ENCODE peak calls at places on chromosomes 2 and 18, in five cellular contexts. G, D, A, F and Y are unnamed samples.

GRCh38 chr2:232893834-232894233 is 23.8 kb downstream of the SNORC start:
- DNase-seq in G (no peak), D (no peak), A (no peak), F (no peak), Y (peak; percentile 54)

GRCh38 chr2:25161055-25161781 is 7.2 kb downstream of the POMC start:
- DNase-seq in A (peak; percentile 51), F (no peak), G (peak; percentile 79), D (no peak), Y (peak; percentile 79)

GRCh38 chr18:74529811-74530583 is 4.3 kb upstream of the CNDP1 start:
- DNase-seq in G (peak; percentile 52), D (no peak), F (no peak), A (no peak), Y (peak; percentile 32)

GRCh38 chr2:70570041-70570661 is 16.5 kb upstream of the TGFA start:
- DNase-seq in G (no peak), D (no peak), A (no peak), F (no peak), Y (peak; percentile 57)

GRCh38 chr18:28015671-28016070 is 161.3 kb downstream of the CDH2 start:
- DNase-seq in F (no peak), A (no peak), D (no peak), G (no peak), Y (no peak)

GRCh38 chr18:30999887-31000628 is 42.5 kb downstream of the DSC3 start:
- DNase-seq in G (no peak), D (no peak), A (no peak), F (no peak), Y (no peak)

GRCh38 chr2:123415678-123416077 is 609.4 kb upstream of the CNTNAP5 start:
- DNase-seq in G (no peak), A (no peak), F (no peak), D (no peak), Y (no peak)

GRCh38 chr18:23752796-23753195 is 63.5 kb downstream of the LAMA3 start:
- DNase-seq in A (no peak), G (no peak), D (no peak), F (no peak), Y (no peak)

GRCh38 chr2:46991985-46992384 is 76.4 kb upstream of the MCFD2 start:
- DNase-seq in A (no peak), G (no peak), D (no peak), F (no peak), Y (no peak)

GRCh38 chr2:32863803-32864202 is 83.0 kb upstream of the LTBP1 start:
- DNase-seq in G (no peak), F (no peak), A (no peak), D (no peak), Y (no peak)

GRCh38 chr2:233165895-233166661 is 85.4 kb upstream of the ATG16L1 start:
- DNase-seq in D (no peak), F (peak; percentile 36), A (no peak), G (peak; percentile 71), Y (no peak)

GRCh38 chr2:231189571-231190495 is 8.6 kb upstream of the ARMC9 start:
- DNase-seq in A (peak; percentile 78), F (no peak), D (no peak), G (peak; percentile 79), Y (peak; percentile 47)

GRCh38 chr2:20304411-20304810 is 46.2 kb downstream of the PUM2 start:
- DNase-seq in G (no peak), F (no peak), A (no peak), D (no peak), Y (no peak)

GRCh38 chr2:190477563-190478454 is 56.7 kb downstream of the NEMP2 start:
- DNase-seq in A (no peak), G (no peak), D (no peak), F (no peak), Y (no peak)

GRCh38 chr2:152037711-152038110 is 61.1 kb downstream of the CACNB4 start:
- DNase-seq in G (peak; percentile 85), D (no peak), A (peak; percentile 71), F (no peak), Y (no peak)

GRCh38 chr2:57937456-57937855 is 109.2 kb upstream of the VRK2 start:
- DNase-seq in F (no peak), D (no peak), A (no peak), G (no peak), Y (no peak)

GRCh38 chr2:73291461-73292315 is 1.7 kb downstream of the EGR4 start:
- DNase-seq in A (no peak), F (peak; percentile 94), D (peak; percentile 17), G (no peak), Y (peak; percentile 96)

GRCh38 chr2:3475771-3476170 is 43.6 kb downstream of the ADI1 start:
- DNase-seq in D (no peak), G (no peak), A (no peak), F (no peak), Y (no peak)

GRCh38 chr18:73924836-73925235 is 222.8 kb downstream of the FBXO15 start:
- DNase-seq in F (no peak), A (no peak), G (no peak), D (no peak), Y (no peak)

GRCh38 chr2:210548878-210549384 is 7.5 kb upstream of the CPS1 start:
- DNase-seq in A (no peak), F (no peak), G (no peak), D (no peak), Y (no peak)

DNA sequence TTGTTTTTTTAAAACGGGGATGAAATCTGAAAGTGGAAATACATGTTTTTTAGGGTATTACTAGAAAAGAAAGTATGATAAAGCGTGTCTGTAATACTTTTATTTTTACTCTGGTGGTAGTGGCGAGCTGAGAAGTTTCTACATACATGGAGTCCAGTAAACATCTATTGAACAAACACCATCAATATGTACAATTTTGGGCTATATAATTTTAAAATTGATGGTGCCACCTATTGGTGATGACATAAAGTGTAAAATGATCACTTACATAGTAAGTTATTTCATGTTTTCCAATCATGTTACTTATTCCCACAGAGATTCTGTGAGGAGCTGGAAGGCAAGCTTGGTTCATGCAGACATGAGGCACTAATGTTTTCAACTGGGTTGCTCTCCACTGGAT is 31.5 kb upstream of the NFE2L2 start:
- DNase-seq in G (no peak), A (no peak), D (no peak), F (peak; percentile 14), Y (no peak)
- H3K4me3 ChIP-seq in G (no peak overlapping the region), A (no peak overlapping the region), D (no peak overlapping the region), F (no peak overlapping the region), Y (no peak overlapping the region)

DNA sequence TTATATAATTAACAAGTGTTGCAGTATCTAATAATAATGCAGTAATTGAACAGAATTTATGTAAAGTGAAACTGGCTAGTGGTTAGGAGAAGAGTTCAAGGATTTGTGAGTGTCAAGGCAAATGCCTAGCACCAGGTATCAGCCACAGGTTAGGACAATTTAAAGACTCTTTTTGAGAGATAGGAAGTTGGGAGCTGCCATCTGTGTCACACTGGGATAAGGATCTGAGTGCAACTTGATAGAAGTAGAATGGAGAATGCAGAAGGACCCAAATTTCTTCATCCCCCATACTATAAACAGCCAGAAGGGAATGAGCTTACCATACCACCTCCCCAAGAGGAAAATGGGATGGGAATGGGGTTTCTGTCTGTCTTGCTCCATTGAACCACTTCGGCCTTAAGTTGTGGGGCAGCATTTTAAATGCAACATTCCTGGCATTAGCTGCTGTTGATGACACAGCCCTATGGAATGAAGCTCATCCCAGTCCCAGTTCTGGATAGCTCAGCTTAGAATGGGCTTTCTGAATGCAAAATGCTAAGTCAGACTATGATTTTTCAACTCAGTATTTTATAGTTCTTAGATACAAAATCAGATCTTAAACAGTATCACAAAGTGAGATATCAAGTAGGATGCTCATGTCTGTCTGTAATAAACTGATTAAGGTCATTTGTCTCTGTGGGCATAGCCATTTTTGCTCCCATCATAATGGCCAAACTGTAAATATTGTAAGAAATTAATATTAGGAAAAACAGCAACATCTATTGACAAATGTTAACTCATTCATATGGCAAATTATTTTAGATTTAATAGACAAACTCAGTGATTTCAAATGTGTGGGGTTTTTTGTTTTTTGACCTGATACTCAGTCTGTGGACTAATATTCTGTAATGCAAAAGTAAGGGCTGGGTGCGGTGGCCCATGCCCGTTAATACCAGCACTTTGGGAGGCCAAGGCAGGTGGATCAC is 44.0 kb downstream of the GPR155 start:
- DNase-seq in A (no peak), D (no peak), G (no peak), F (no peak), Y (no peak)
- H3K36me3 ChIP-seq in A (no peaks in the 10 kb centered on the region), D (no peaks in the 10 kb centered on the region), G (peaks cover 32% of the 10 kb centered on the region), F (peaks cover 2% of the 10 kb centered on the region), Y (no peaks in the 10 kb centered on the region)

GRCh38 chr2:176646033-176646615 is 376.9 kb downstream of the MTX2 start:
- DNase-seq in G (no peak), D (no peak), A (no peak), F (no peak), Y (no peak)

GRCh38 chr2:176648691-176649297 is 379.6 kb downstream of the MTX2 start:
- DNase-seq in D (no peak), A (no peak), F (no peak), G (no peak), Y (no peak)

GRCh38 chr2:176643711-176644110 is 374.5 kb downstream of the MTX2 start:
- DNase-seq in G (peak; percentile 69), A (no peak), D (no peak), F (peak; percentile 62), Y (peak; percentile 39)

GRCh38 chr2:176647325-176648155 is 378.3 kb downstream of the MTX2 start:
- DNase-seq in G (no peak), A (no peak), D (no peak), F (no peak), Y (no peak)

DNA sequence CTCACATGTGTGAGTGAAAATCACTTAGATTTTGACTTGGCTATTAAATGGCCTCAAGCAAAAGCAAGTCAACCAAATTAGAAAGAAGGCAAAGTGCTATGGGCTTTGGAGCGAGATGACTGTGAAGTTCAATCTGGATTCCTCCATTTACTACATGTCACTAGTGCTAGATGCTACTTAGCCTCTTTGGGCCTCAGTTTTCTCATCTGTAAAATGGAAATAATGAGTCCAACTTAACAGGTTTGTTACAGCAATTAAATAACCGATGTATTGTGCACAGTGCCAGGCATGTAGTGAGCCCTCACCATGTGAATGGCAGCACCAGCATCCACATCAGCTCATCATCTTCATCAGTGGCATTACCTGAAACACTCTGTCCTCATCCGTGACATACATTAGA is 376.3 kb downstream of the MTX2 start:
- DNase-seq in F (no peak), A (no peak), D (no peak), G (no peak), Y (no peak)
- H3K27me3 ChIP-seq in F (no peaks in the 10 kb centered on the region), A (no peaks in the 10 kb centered on the region), D (peaks cover 67% of the 10 kb centered on the region), G (peaks cover 9% of the 10 kb centered on the region), Y (peaks cover 10% of the 10 kb centered on the region)

GRCh38 chr2:239319261-239319661 is 81.6 kb downstream of the HDAC4 start:
- DNase-seq in A (peak; percentile 61), D (peak; percentile 23), F (no peak), G (peak; percentile 82), Y (no peak)
- H3K4me3 ChIP-seq in A (peak overlapping the region; percentile 34), D (no peak overlapping the region), F (no peak overlapping the region), G (peak overlapping the region; percentile 5), Y (no peak overlapping the region)

GRCh38 chr2:10777842-10778723 is 34.5 kb downstream of the PDIA6 start:
- DNase-seq in A (no peak), G (peak; percentile 47), F (peak; percentile 35), D (no peak), Y (peak; percentile 47)

GRCh38 chr2:10781746-10782145 is 30.8 kb downstream of the PDIA6 start:
- DNase-seq in G (no peak), F (no peak), A (no peak), D (no peak), Y (no peak)

GRCh38 chr2:10780491-10780820 is 32.1 kb downstream of the PDIA6 start:
- DNase-seq in G (no peak), A (no peak), D (no peak), F (no peak), Y (no peak)

GRCh38 chr2:10778724-10779115 is 33.9 kb downstream of the PDIA6 start:
- DNase-seq in D (no peak), F (peak; percentile 32), G (peak; percentile 21), A (no peak), Y (no peak)

GRCh38 chr2:10779776-10780490 is 32.7 kb downstream of the PDIA6 start:
- DNase-seq in F (no peak), A (no peak), G (peak; percentile 49), D (no peak), Y (no peak)
- H3K36me3 ChIP-seq in F (peaks cover 29% of the 10 kb centered on the region), A (no peaks in the 10 kb centered on the region), G (peaks cover 70% of the 10 kb centered on the region), D (peaks cover 28% of the 10 kb centered on the region), Y (peaks cover 14% of the 10 kb centered on the region)